ENCODE peak calls at places on chromosomes 11 and 22, in four cellular contexts. G is tibial nerve, I is ovary, A is heart left ventricle. U is an unnamed sample. For H3K4me1, the result is how much of the 10 kb centered on the place peaks cover.

GRCh38 chr11:124078591-124078990 is 36.7 kb upstream of the VWA5A start:
- DNase-seq in G (no peak), I (no peak), A (no peak), U (no peak)

GRCh38 chr11:64101461-64101860 is 64.5 kb downstream of the MACROD1 start:
- DNase-seq in A (no peak), I (no peak), G (no peak), U (no peak)

GRCh38 chr22:25051073-25051472 is 98.6 kb downstream of the KIAA1671 start:
- DNase-seq in I (no peak), G (no peak), A (no peak), U (no peak)

GRCh38 chr11:36311926-36312592 is 16.0 kb downstream of the PRR5L start:
- DNase-seq in I (no peak), A (no peak), G (no peak), U (no peak)

GRCh38 chr11:79708319-79708928 is 267.6 kb upstream of the TENM4 start:
- DNase-seq in I (no peak), G (no peak), A (no peak), U (no peak)

GRCh38 chr11:67544591-67545242 is 21.5 kb upstream of the CABP2 start:
- DNase-seq in I (no peak), A (no peak), G (no peak), U (no peak)

GRCh38 chr22:28711820-28712777 is 29.5 kb downstream of the CHEK2 start:
- DNase-seq in G (no peak), I (no peak), A (no peak), U (no peak)

GRCh38 chr22:32752868-32753520 is 48.5 kb upstream of the TIMP3 start:
- DNase-seq in I (no peak), G (no peak), A (peak), U (no peak)

GRCh38 chr11:3202305-3202704 is 16.3 kb downstream of the MRGPRG start:
- DNase-seq in I (no peak), G (no peak), A (no peak), U (no peak)

GRCh38 chr11:79244805-79245197 is 196.0 kb downstream of the TENM4 start:
- DNase-seq in I (no peak), A (no peak), G (no peak), U (no peak)

GRCh38 chr11:34915136-34916013 is 804 bp downstream of the APIP start:
- DNase-seq in I (peak), A (no peak), G (no peak), U (no peak)

GRCh38 chr11:2664886-2665746 is 34.7 kb downstream of the KCNQ1OT1 start:
- DNase-seq in A (no peak), I (no peak), G (no peak), U (no peak)

GRCh38 chr22:24129980-24130379 is 51.3 kb upstream of the SUSD2 start:
- DNase-seq in I (no peak), A (no peak), G (no peak), U (no peak)

GRCh38 chr11:113555071-113555739 is 80.0 kb upstream of the DRD2 start:
- DNase-seq in G (no peak), A (no peak), I (no peak), U (no peak)

GRCh38 chr11:78149646-78150045 is 10.2 kb upstream of the ALG8 start:
- DNase-seq in G (no peak), I (no peak), A (no peak), U (no peak)

GRCh38 chr22:41619979-41620645 is 731 bp downstream of the DESI1 start:
- DNase-seq in I (peak), A (peak), G (no peak), U (peak)

GRCh38 chr11:35364101-35364780 is 55.1 kb downstream of the SLC1A2 start:
- DNase-seq in A (no peak), I (peak), G (peak), U (peak)

GRCh38 chr11:79182794-79183193 is 258.0 kb downstream of the TENM4 start:
- DNase-seq in I (no peak), A (no peak), G (no peak), U (no peak)

GRCh38 chr11:116581349-116581748 is 191.4 kb downstream of the BUD13 start:
- DNase-seq in A (no peak), G (no peak), I (no peak), U (no peak)

GRCh38 chr11:59802639-59803176 is 7.9 kb downstream of the MRPL16 start:
- DNase-seq in G (no peak), A (no peak), I (peak), U (no peak)

GRCh38 chr22:33917744-33918406 is 2.4 kb downstream of the LARGE1 start:
- DNase-seq in A (no peak), G (no peak), I (no peak), U (no peak)

GRCh38 chr11:4748435-4748834 is 21.3 kb downstream of the OR51F1 start:
- DNase-seq in A (no peak), I (no peak), G (no peak), U (no peak)

GRCh38 chr11:57335343-57336110 is at the start of gene SSRP1:
- DNase-seq in A (peak), I (peak), G (peak), U (peak)

GRCh38 chr11:128630367-128631230 is 43.2 kb upstream of the ETS1 start:
- DNase-seq in A (peak), G (peak), I (peak), U (no peak)

GRCh38 chr11:61881397-61881796 is 9.9 kb downstream of the FADS3 start:
- DNase-seq in A (no peak), G (no peak), I (no peak), U (no peak)
- H3K4me1 ChIP-seq in A (under half), G (under half), I (under half), U (under half)

GRCh38 chr11:114587398-114587953 is 8.1 kb downstream of the NXPE4 start:
- DNase-seq in A (no peak), G (no peak), I (no peak), U (no peak)

DNA sequence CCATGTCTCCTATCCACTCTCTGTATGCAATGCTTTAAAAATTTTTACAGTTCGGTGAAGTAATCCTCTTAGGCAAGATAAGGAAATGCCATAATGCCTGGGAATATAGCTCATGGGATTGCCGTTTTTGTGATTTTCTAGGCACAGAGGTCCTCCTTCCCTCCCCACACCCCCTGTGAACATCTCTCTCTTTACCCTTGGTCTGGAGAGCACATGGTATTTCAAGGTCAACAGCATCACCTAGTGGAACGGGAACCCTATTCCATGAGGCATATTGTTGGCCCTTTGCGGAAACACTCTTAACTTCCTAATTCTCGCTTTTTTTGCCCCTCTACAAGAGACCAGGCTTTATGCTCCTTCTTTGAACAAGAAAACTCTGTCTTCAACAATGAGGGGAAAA is 8.8 kb downstream of the NXPE4 start:
- DNase-seq in I (no peak), A (no peak), G (no peak), U (no peak)
- TF ChIP-seq CTCF in I (no peak), A (no peak), G (no peak), U (no peak)

GRCh38 chr22:39444247-39444800 is 12.5 kb upstream of the MGAT3 start:
- DNase-seq in G (no peak), I (no peak), A (no peak), U (no peak)
- H3K4me1 ChIP-seq in G (under half), I (under half), A (under half), U (under half)

DNA sequence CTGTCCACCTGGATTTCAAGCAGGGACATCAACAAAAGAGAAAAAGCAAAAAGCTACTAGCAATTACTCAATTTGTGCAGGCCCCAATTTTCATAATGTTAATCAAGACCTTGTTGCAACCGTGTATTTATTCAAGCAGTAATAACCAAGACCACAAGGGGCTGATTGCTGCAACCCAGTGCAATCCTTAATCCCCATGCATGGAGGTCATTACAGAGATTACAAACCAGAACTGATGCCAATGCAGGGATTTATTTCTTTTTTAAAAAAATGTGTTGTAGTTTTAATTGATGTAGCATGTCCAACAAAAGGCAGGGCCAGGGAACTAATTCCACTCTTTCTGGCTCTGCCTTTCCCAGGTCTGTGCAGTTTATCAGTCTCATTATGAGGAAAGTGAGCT is 18.4 kb downstream of the TECTA start:
- DNase-seq in G (no peak), I (no peak), A (no peak), U (no peak)
- TF ChIP-seq CTCF in G (no peak), I (no peak), A (no peak), U (no peak)

DNA sequence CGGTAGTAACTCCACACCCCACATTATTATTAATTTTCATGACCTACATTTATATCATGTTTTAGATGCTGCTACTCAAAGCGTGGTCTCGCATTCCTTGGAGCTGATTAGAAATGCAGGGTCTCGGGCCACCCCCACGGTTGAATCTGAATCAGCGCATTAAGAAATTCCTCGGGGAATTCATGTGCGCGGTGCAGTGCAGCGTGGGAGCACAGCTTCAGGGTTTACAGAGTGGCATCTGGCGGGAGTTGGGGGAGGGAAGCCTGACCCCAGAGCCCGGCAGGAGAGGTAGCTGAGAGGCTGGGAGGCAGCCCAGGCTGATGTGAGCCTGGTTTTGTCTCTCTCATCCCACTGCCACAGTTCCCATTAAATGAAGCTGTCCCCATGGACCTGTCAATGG is 48.1 kb upstream of the DAGLA start:
- DNase-seq in I (no peak), G (no peak), A (no peak), U (no peak)
- H3K4me1 ChIP-seq in I (under half), G (under half), A (under half), U (under half)

GRCh38 chr11:33387996-33388395 is 130.8 kb downstream of the HIPK3 start:
- DNase-seq in I (no peak), A (no peak), G (no peak), U (no peak)

GRCh38 chr11:33387586-33387985 is 130.4 kb downstream of the HIPK3 start:
- DNase-seq in I (no peak), A (no peak), G (no peak), U (no peak)

GRCh38 chr11:33391188-33391892 is 134.2 kb downstream of the HIPK3 start:
- DNase-seq in I (no peak), A (no peak), G (no peak), U (no peak)

GRCh38 chr11:33389635-33390034 is 132.5 kb downstream of the HIPK3 start:
- DNase-seq in G (no peak), I (no peak), A (no peak), U (no peak)

DNA sequence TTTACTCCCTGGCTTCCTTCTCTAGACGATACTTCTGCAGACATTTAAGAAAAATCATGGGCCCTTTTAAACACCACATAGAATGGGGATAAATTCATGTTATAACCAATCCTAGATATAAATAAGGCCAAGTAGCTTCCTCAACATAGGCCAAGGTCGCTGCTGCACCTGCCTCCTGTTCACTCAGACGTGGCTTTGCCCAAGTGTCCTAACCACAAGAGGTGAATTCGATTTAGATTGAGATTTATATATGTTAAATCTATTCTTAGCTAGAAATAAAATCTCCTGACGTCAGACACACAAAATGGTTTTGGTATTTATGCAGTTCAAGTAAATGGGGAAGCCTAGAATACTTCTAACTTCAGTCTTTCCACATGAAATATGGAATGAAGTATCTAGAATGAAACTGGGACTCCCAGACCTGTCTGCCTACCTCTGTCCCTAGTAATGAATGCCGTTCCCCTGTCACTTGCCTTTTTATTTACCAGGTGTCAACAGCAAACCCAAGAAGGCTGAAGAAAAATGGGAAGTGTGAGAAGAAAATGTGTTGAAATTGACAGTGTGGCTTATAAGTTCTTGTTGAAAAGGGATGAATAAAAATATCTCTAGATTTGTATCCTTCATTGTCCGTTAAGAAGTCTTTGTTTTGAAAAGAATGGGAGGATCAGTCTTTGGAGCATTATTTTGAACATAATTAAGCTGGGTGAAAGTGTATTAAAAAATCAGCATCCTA is 131.8 kb downstream of the HIPK3 start:
- DNase-seq in A (no peak), G (no peak), I (no peak), U (no peak)
- TF ChIP-seq CTCF in A (no peak), G (no peak), I (no peak), U (no peak)

DNA sequence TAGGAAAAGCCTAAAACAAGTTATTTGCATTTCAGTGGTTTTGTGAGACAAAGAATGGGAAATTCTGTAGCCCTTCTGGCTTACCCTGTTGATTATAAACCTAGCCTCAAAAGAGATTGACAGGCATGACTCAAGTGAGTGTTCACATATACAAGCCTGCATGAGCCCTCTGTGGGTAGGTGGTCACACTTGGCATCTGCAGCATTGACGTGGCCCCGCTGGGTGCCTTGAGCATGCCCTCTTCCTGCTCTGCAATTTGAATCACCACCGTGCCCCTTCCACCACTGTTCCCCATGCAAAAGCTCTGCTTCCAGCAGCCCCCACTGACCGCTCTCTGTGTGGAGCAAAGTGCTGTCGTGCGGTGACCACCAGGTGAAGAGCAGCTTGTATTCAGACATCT is 21.0 kb upstream of the ADSL start:
- DNase-seq in G (no peak), A (no peak), I (no peak), U (peak)
- H3K4me1 ChIP-seq in G (under half), A (under half), I (under half), U (under half)

GRCh38 chr11:102268985-102269470 is 48.3 kb upstream of the BIRC3 start:
- DNase-seq in G (no peak), I (no peak), A (no peak), U (no peak)
- TF ChIP-seq CTCF in G (peak), I (no peak), A (no peak), U (no peak)

U was measured in upper lobe of left lung.